ENCODE peak calls at places on chromosomes 13 and 19, in eight cellular contexts. One of them, this sample, is unnamed.

GRCh38 chr19:28049875-28050274 is 1163.1 kb downstream of the UQCRFS1 start:
- DNase-seq in GM12878: no peak
- DNase-seq in fibroblast of the aortic adventitia: no peak
- DNase-seq in cardiac muscle cell: no peak
- DNase-seq in pancreas: no peak
- DNase-seq in GM20000: no peak
- DNase-seq in MCF 10A: no peak
- DNase-seq in CD4-positive, alpha-beta T cell: no peak
- DNase-seq in this sample: no peak

GRCh38 chr13:30739646-30740642 is 4.6 kb downstream of the ALOX5AP start:
- DNase-seq in GM12878: peak; percentile 76
- DNase-seq in fibroblast of the aortic adventitia: peak; percentile 92
- DNase-seq in cardiac muscle cell: peak; percentile 89
- DNase-seq in pancreas: no peak
- DNase-seq in GM20000: peak; percentile 60
- DNase-seq in MCF 10A: peak; percentile 78
- DNase-seq in CD4-positive, alpha-beta T cell: peak; percentile 54
- DNase-seq in this sample: no peak

GRCh38 chr13:34155931-34156607 is 338.1 kb downstream of the RFC3 start:
- DNase-seq in GM12878: no peak
- DNase-seq in fibroblast of the aortic adventitia: peak; percentile 24
- DNase-seq in cardiac muscle cell: peak; percentile 48
- DNase-seq in pancreas: no peak
- DNase-seq in GM20000: no peak
- DNase-seq in MCF 10A: peak; percentile 67
- DNase-seq in CD4-positive, alpha-beta T cell: no peak
- DNase-seq in this sample: no peak

GRCh38 chr13:97493471-97493870 is 59.5 kb downstream of the RAP2A start:
- DNase-seq in GM12878: no peak
- DNase-seq in fibroblast of the aortic adventitia: no peak
- DNase-seq in cardiac muscle cell: peak; percentile 47
- DNase-seq in pancreas: no peak
- DNase-seq in GM20000: no peak
- DNase-seq in MCF 10A: peak; percentile 68
- DNase-seq in CD4-positive, alpha-beta T cell: no peak
- DNase-seq in this sample: no peak

GRCh38 chr19:45641274-45642105 is 2.3 kb upstream of the EML2 start:
- DNase-seq in GM12878: peak; percentile 95
- DNase-seq in fibroblast of the aortic adventitia: peak; percentile 63
- DNase-seq in cardiac muscle cell: peak; percentile 79
- DNase-seq in pancreas: peak; percentile 94
- DNase-seq in GM20000: peak; percentile 95
- DNase-seq in MCF 10A: peak; percentile 99
- DNase-seq in CD4-positive, alpha-beta T cell: peak; percentile 52
- DNase-seq in this sample: peak; percentile 70

GRCh38 chr13:20129076-20129475 is 31.8 kb downstream of the GJA3 start:
- DNase-seq in GM12878: no peak
- DNase-seq in fibroblast of the aortic adventitia: no peak
- DNase-seq in cardiac muscle cell: no peak
- DNase-seq in pancreas: no peak
- DNase-seq in GM20000: no peak
- DNase-seq in MCF 10A: no peak
- DNase-seq in CD4-positive, alpha-beta T cell: no peak
- DNase-seq in this sample: no peak

GRCh38 chr19:28208745-28209144 is 1004.2 kb downstream of the UQCRFS1 start:
- DNase-seq in GM12878: no peak
- DNase-seq in fibroblast of the aortic adventitia: no peak
- DNase-seq in cardiac muscle cell: no peak
- DNase-seq in pancreas: no peak
- DNase-seq in GM20000: no peak
- DNase-seq in MCF 10A: no peak
- DNase-seq in CD4-positive, alpha-beta T cell: no peak
- DNase-seq in this sample: no peak

GRCh38 chr13:47484564-47484963 is 516.5 kb downstream of the SUCLA2 start:
- DNase-seq in GM12878: no peak
- DNase-seq in fibroblast of the aortic adventitia: peak; percentile 60
- DNase-seq in cardiac muscle cell: peak; percentile 45
- DNase-seq in pancreas: no peak
- DNase-seq in GM20000: no peak
- DNase-seq in MCF 10A: peak; percentile 61
- DNase-seq in CD4-positive, alpha-beta T cell: no peak
- DNase-seq in this sample: no peak

GRCh38 chr13:22270881-22271280 is 600.0 kb downstream of the FGF9 start:
- DNase-seq in GM12878: no peak
- DNase-seq in fibroblast of the aortic adventitia: no peak
- DNase-seq in cardiac muscle cell: no peak
- DNase-seq in pancreas: no peak
- DNase-seq in GM20000: no peak
- DNase-seq in MCF 10A: no peak
- DNase-seq in CD4-positive, alpha-beta T cell: no peak
- DNase-seq in this sample: no peak

GRCh38 chr13:58298556-58299135 is 667.1 kb downstream of the PCDH17 start:
- DNase-seq in GM12878: no peak
- DNase-seq in fibroblast of the aortic adventitia: no peak
- DNase-seq in cardiac muscle cell: no peak
- DNase-seq in pancreas: no peak
- DNase-seq in GM20000: no peak
- DNase-seq in MCF 10A: no peak
- DNase-seq in CD4-positive, alpha-beta T cell: no peak
- DNase-seq in this sample: no peak

GRCh38 chr13:53054569-53054968 is 26.0 kb downstream of the OLFM4 start:
- DNase-seq in GM12878: no peak
- DNase-seq in fibroblast of the aortic adventitia: no peak
- DNase-seq in cardiac muscle cell: no peak
- DNase-seq in pancreas: no peak
- DNase-seq in GM20000: no peak
- DNase-seq in MCF 10A: no peak
- DNase-seq in CD4-positive, alpha-beta T cell: no peak
- DNase-seq in this sample: no peak

GRCh38 chr19:43560687-43561086 is 14.6 kb downstream of the XRCC1 start:
- DNase-seq in GM12878: no peak
- DNase-seq in fibroblast of the aortic adventitia: no peak
- DNase-seq in cardiac muscle cell: no peak
- DNase-seq in pancreas: no peak
- DNase-seq in GM20000: no peak
- DNase-seq in MCF 10A: peak; percentile 10
- DNase-seq in CD4-positive, alpha-beta T cell: no peak
- DNase-seq in this sample: no peak

GRCh38 chr13:59623516-59623915 is 540.2 kb downstream of the DIAPH3 start:
- DNase-seq in GM12878: no peak
- DNase-seq in fibroblast of the aortic adventitia: no peak
- DNase-seq in cardiac muscle cell: no peak
- DNase-seq in pancreas: no peak
- DNase-seq in GM20000: no peak
- DNase-seq in MCF 10A: no peak
- DNase-seq in CD4-positive, alpha-beta T cell: no peak
- DNase-seq in this sample: no peak

GRCh38 chr13:106143930-106144709 is 391.3 kb downstream of the EFNB2 start:
- DNase-seq in GM12878: no peak
- DNase-seq in fibroblast of the aortic adventitia: no peak
- DNase-seq in cardiac muscle cell: no peak
- DNase-seq in pancreas: no peak
- DNase-seq in GM20000: no peak
- DNase-seq in MCF 10A: no peak
- DNase-seq in CD4-positive, alpha-beta T cell: no peak
- DNase-seq in this sample: no peak

GRCh38 chr19:3365447-3366103 is 808 bp upstream of the NFIC start:
- DNase-seq in GM12878: no peak
- DNase-seq in fibroblast of the aortic adventitia: peak; percentile 67
- DNase-seq in cardiac muscle cell: peak; percentile 76
- DNase-seq in pancreas: peak; percentile 76
- DNase-seq in GM20000: no peak
- DNase-seq in MCF 10A: peak; percentile 83
- DNase-seq in CD4-positive, alpha-beta T cell: no peak
- DNase-seq in this sample: no peak

GRCh38 chr13:34003712-34004111 is 185.8 kb downstream of the RFC3 start:
- DNase-seq in GM12878: no peak
- DNase-seq in fibroblast of the aortic adventitia: no peak
- DNase-seq in cardiac muscle cell: no peak
- DNase-seq in pancreas: no peak
- DNase-seq in GM20000: no peak
- DNase-seq in MCF 10A: no peak
- DNase-seq in CD4-positive, alpha-beta T cell: no peak
- DNase-seq in this sample: no peak

DNA sequence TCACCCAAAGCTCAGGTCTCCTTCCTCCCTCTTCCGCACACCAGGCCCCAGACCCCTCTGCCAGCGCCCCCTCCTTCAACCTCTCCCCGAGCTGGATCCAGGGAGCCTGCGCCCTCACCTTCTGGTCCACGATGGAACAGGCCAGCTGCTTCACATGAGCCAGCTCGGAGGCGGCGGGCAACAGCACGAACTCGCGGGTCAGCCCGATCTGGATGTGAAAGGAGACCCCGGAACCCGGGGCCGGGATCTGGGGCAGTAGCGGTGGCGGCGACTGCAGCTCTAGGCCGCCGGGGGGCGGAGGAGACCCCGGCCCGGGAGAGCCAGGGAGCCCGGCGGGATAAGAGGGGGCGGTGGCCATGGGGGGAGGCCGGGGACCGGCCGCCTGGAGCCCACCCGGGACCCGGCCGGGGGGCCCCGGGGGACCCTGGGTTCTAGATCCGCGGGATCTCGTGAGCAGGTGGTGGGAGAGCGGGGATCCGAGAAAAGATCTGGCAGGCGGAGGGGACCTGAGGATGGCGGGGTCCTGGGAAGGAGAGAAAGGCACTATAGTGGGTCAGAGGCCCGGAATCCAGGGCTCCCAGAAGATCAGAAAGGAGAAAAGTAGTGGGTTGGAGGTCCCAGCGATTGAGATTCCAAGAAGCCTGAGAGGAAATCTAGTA is 772 bp downstream of the PRKD2 start:
- DNase-seq in GM12878: no peak
- DNase-seq in fibroblast of the aortic adventitia: no peak
- DNase-seq in cardiac muscle cell: peak; percentile 20
- DNase-seq in pancreas: peak; percentile 56
- DNase-seq in GM20000: no peak
- DNase-seq in MCF 10A: peak; percentile 30
- DNase-seq in CD4-positive, alpha-beta T cell: peak; percentile 51
- DNase-seq in this sample: peak; percentile 51
- TF ChIP-seq CTCF in GM12878: peak; percentile 3
- TF ChIP-seq CTCF in fibroblast of the aortic adventitia: no peak
- TF ChIP-seq CTCF in cardiac muscle cell: no peak
- TF ChIP-seq CTCF in pancreas: no peak
- TF ChIP-seq CTCF in GM20000: no peak
- TF ChIP-seq CTCF in MCF 10A: no peak
- TF ChIP-seq CTCF in CD4-positive, alpha-beta T cell: no peak
- TF ChIP-seq CTCF in this sample: peak; percentile 52

GRCh38 chr19:11984986-11985385 is 20.1 kb downstream of the ZNF763 start:
- DNase-seq in GM12878: no peak
- DNase-seq in fibroblast of the aortic adventitia: no peak
- DNase-seq in cardiac muscle cell: no peak
- DNase-seq in pancreas: no peak
- DNase-seq in GM20000: peak; percentile 36
- DNase-seq in MCF 10A: no peak
- DNase-seq in CD4-positive, alpha-beta T cell: no peak
- DNase-seq in this sample: peak; percentile 20
- TF ChIP-seq CTCF in GM12878: peak; percentile 26
- TF ChIP-seq CTCF in fibroblast of the aortic adventitia: no peak
- TF ChIP-seq CTCF in cardiac muscle cell: peak; percentile 12
- TF ChIP-seq CTCF in pancreas: no peak
- TF ChIP-seq CTCF in GM20000: peak; percentile 42
- TF ChIP-seq CTCF in MCF 10A: no peak
- TF ChIP-seq CTCF in CD4-positive, alpha-beta T cell: no peak
- TF ChIP-seq CTCF in this sample: peak; percentile 41

GRCh38 chr19:53883741-53884140 is 1.7 kb downstream of the PRKCG start:
- DNase-seq in GM12878: no peak
- DNase-seq in fibroblast of the aortic adventitia: no peak
- DNase-seq in cardiac muscle cell: no peak
- DNase-seq in pancreas: no peak
- DNase-seq in GM20000: no peak
- DNase-seq in MCF 10A: no peak
- DNase-seq in CD4-positive, alpha-beta T cell: no peak
- DNase-seq in this sample: no peak

GRCh38 chr19:53880716-53881481 is 1.1 kb upstream of the PRKCG start:
- DNase-seq in GM12878: no peak
- DNase-seq in fibroblast of the aortic adventitia: no peak
- DNase-seq in cardiac muscle cell: no peak
- DNase-seq in pancreas: no peak
- DNase-seq in GM20000: no peak
- DNase-seq in MCF 10A: no peak
- DNase-seq in CD4-positive, alpha-beta T cell: no peak
- DNase-seq in this sample: no peak

GRCh38 chr19:53883231-53883661 is 1.2 kb downstream of the PRKCG start:
- DNase-seq in GM12878: no peak
- DNase-seq in fibroblast of the aortic adventitia: no peak
- DNase-seq in cardiac muscle cell: no peak
- DNase-seq in pancreas: peak; percentile 30
- DNase-seq in GM20000: no peak
- DNase-seq in MCF 10A: no peak
- DNase-seq in CD4-positive, alpha-beta T cell: no peak
- DNase-seq in this sample: no peak

GRCh38 chr19:53882391-53883050 is 524 bp downstream of the PRKCG start:
- DNase-seq in GM12878: no peak
- DNase-seq in fibroblast of the aortic adventitia: no peak
- DNase-seq in cardiac muscle cell: no peak
- DNase-seq in pancreas: no peak
- DNase-seq in GM20000: no peak
- DNase-seq in MCF 10A: no peak
- DNase-seq in CD4-positive, alpha-beta T cell: no peak
- DNase-seq in this sample: no peak

GRCh38 chr19:53881482-53882390 is at the start of gene PRKCG:
- DNase-seq in GM12878: no peak
- DNase-seq in fibroblast of the aortic adventitia: no peak
- DNase-seq in cardiac muscle cell: no peak
- DNase-seq in pancreas: peak; percentile 64
- DNase-seq in GM20000: peak; percentile 68
- DNase-seq in MCF 10A: peak; percentile 35
- DNase-seq in CD4-positive, alpha-beta T cell: peak; percentile 72
- DNase-seq in this sample: peak; percentile 47
- TF ChIP-seq CTCF in GM12878: no peak
- TF ChIP-seq CTCF in fibroblast of the aortic adventitia: peak; percentile 19
- TF ChIP-seq CTCF in cardiac muscle cell: peak; percentile 60
- TF ChIP-seq CTCF in pancreas: peak; percentile 28
- TF ChIP-seq CTCF in GM20000: no peak
- TF ChIP-seq CTCF in MCF 10A: peak; percentile 44
- TF ChIP-seq CTCF in CD4-positive, alpha-beta T cell: peak; percentile 85
- TF ChIP-seq CTCF in this sample: peak; percentile 60

GRCh38 chr19:38793186-38793585 is 4.2 kb downstream of the LGALS7B start:
- DNase-seq in GM12878: no peak
- DNase-seq in fibroblast of the aortic adventitia: peak; percentile 61
- DNase-seq in cardiac muscle cell: peak; percentile 59
- DNase-seq in pancreas: no peak
- DNase-seq in GM20000: no peak
- DNase-seq in MCF 10A: peak; percentile 87
- DNase-seq in CD4-positive, alpha-beta T cell: no peak
- DNase-seq in this sample: no peak

GRCh38 chr19:38796154-38796553 is 7.2 kb downstream of the LGALS7B start:
- DNase-seq in GM12878: no peak
- DNase-seq in fibroblast of the aortic adventitia: no peak
- DNase-seq in cardiac muscle cell: no peak
- DNase-seq in pancreas: no peak
- DNase-seq in GM20000: no peak
- DNase-seq in MCF 10A: no peak
- DNase-seq in CD4-positive, alpha-beta T cell: no peak
- DNase-seq in this sample: no peak

GRCh38 chr19:38795549-38795948 is 6.5 kb downstream of the LGALS7B start:
- DNase-seq in GM12878: no peak
- DNase-seq in fibroblast of the aortic adventitia: no peak
- DNase-seq in cardiac muscle cell: no peak
- DNase-seq in pancreas: no peak
- DNase-seq in GM20000: no peak
- DNase-seq in MCF 10A: no peak
- DNase-seq in CD4-positive, alpha-beta T cell: no peak
- DNase-seq in this sample: no peak

GRCh38 chr19:38793671-38794070 is 4.7 kb downstream of the LGALS7B start:
- DNase-seq in GM12878: no peak
- DNase-seq in fibroblast of the aortic adventitia: no peak
- DNase-seq in cardiac muscle cell: no peak
- DNase-seq in pancreas: no peak
- DNase-seq in GM20000: no peak
- DNase-seq in MCF 10A: no peak
- DNase-seq in CD4-positive, alpha-beta T cell: no peak
- DNase-seq in this sample: no peak

GRCh38 chr19:38792250-38793111 is 3.5 kb downstream of the LGALS7B start:
- DNase-seq in GM12878: no peak
- DNase-seq in fibroblast of the aortic adventitia: no peak
- DNase-seq in cardiac muscle cell: peak; percentile 64
- DNase-seq in pancreas: peak; percentile 46
- DNase-seq in GM20000: peak; percentile 77
- DNase-seq in MCF 10A: no peak
- DNase-seq in CD4-positive, alpha-beta T cell: peak; percentile 45
- DNase-seq in this sample: no peak
- TF ChIP-seq CTCF in GM12878: peak; percentile 45
- TF ChIP-seq CTCF in fibroblast of the aortic adventitia: peak; percentile 48
- TF ChIP-seq CTCF in cardiac muscle cell: peak; percentile 47
- TF ChIP-seq CTCF in pancreas: no peak
- TF ChIP-seq CTCF in GM20000: no peak
- TF ChIP-seq CTCF in MCF 10A: no peak
- TF ChIP-seq CTCF in CD4-positive, alpha-beta T cell: no peak
- TF ChIP-seq CTCF in this sample: peak; percentile 22